ENCODE peak calls at places on chromosomes 11 and 22, in ten cellular contexts. P is KBM-7; N is progenitor cell of endocrine pancreas; A is aorta; V is stimulated activated CD4-positive, alpha-beta T cell treated with anti-CD3 and anti-CD28 coated beads, Interleukin-12 subunit alpha, Interleukin-12 subunit beta, amount 100 ng/mL, for 4 hours; I is tibial artery; W is epithelial cell of esophagus; Y is NCI-H1105; X is nucleus accumbens; T is CD8-positive, alpha-beta T cell. D is an unnamed sample.

GRCh38 chr11:24651873-24652272 is 155.0 kb downstream of the LUZP2 start:
- DNase-seq in A (no peak), P (no peak), T (no peak), I (no peak), N (no peak), X (no peak), Y (no peak), V (no peak), W (no peak), D (no peak)

GRCh38 chr11:76323804-76324203 is 57.1 kb downstream of the THAP12 start:
- DNase-seq in A (no peak), X (no peak), Y (no peak), T (no peak), I (no peak), V (no peak), W (no peak), P (no peak), N (no peak), D (no peak)

GRCh38 chr11:2687782-2688191 is 12.0 kb downstream of the KCNQ1OT1 start:
- DNase-seq in I (peak), T (no peak), W (no peak), A (peak), P (no peak), V (no peak), X (no peak), Y (no peak), N (no peak), D (no peak)

GRCh38 chr11:27462543-27462942 is 10.0 kb downstream of the LGR4 start:
- DNase-seq in X (no peak), N (no peak), W (peak), A (no peak), Y (no peak), P (no peak), V (no peak), I (no peak), T (no peak), D (no peak)

GRCh38 chr11:88059326-88059725 is 115.9 kb downstream of the RAB38 start:
- DNase-seq in V (no peak), N (no peak), X (no peak), Y (no peak), P (no peak), W (no peak), T (no peak), A (no peak), I (no peak), D (no peak)

GRCh38 chr11:134843020-134843419 is 431.0 kb upstream of the B3GAT1 start:
- DNase-seq in T (no peak), N (no peak), X (no peak), V (no peak), Y (no peak), P (no peak), A (no peak), I (no peak), W (no peak), D (no peak)

GRCh38 chr11:120128392-120129172 is 9.3 kb downstream of the TRIM29 start:
- DNase-seq in T (no peak), Y (peak), X (no peak), A (peak), N (no peak), W (peak), V (no peak), I (peak), P (no peak), D (no peak)

GRCh38 chr22:27918351-27919221 is 470 bp downstream of the PITPNB start:
- DNase-seq in A (peak), T (peak), X (peak), V (peak), W (peak), N (peak), I (peak), Y (peak), P (peak), D (peak)

GRCh38 chr22:41288245-41288946 is 2.4 kb upstream of the RANGAP1 start:
- DNase-seq in A (no peak), T (no peak), P (no peak), X (no peak), V (no peak), I (no peak), N (no peak), W (peak), Y (no peak), D (no peak)

GRCh38 chr11:76803811-76804600 is 20.9 kb downstream of the TSKU start:
- DNase-seq in T (no peak), P (no peak), I (peak), W (no peak), A (no peak), V (peak), N (no peak), X (no peak), Y (no peak), D (peak)

GRCh38 chr11:24496728-24497396 is at the start of gene LUZP2:
- DNase-seq in I (peak), N (peak), V (no peak), Y (peak), X (no peak), P (no peak), A (no peak), W (peak), T (no peak), D (no peak)

GRCh38 chr22:33474587-33474986 is 416.4 kb upstream of the SYN3 start:
- DNase-seq in A (no peak), Y (no peak), T (no peak), V (no peak), I (no peak), X (no peak), N (no peak), W (no peak), P (no peak), D (no peak)

GRCh38 chr11:78138281-78138680 is 1.1 kb downstream of the ALG8 start:
- DNase-seq in X (no peak), P (peak), T (no peak), Y (no peak), A (no peak), I (no peak), W (peak), N (no peak), V (no peak), D (no peak)

GRCh38 chr11:103988595-103988969 is 47.9 kb upstream of the DDI1 start:
- DNase-seq in A (no peak), W (peak), Y (no peak), X (no peak), T (no peak), I (no peak), V (no peak), P (no peak), N (no peak), D (no peak)

GRCh38 chr11:64998690-64999431 is 2.1 kb upstream of the BATF2 start:
- DNase-seq in W (no peak), T (no peak), P (no peak), N (no peak), Y (no peak), A (no peak), V (no peak), X (no peak), I (no peak), D (no peak)

GRCh38 chr11:79244175-79244804 is 196.5 kb downstream of the TENM4 start:
- DNase-seq in Y (no peak), I (peak), P (no peak), X (no peak), W (peak), V (no peak), N (no peak), A (no peak), T (no peak), D (no peak)

GRCh38 chr11:110720646-110721283 is 8.5 kb upstream of the ARHGAP20 start:
- DNase-seq in A (no peak), Y (no peak), T (no peak), I (no peak), X (no peak), N (no peak), V (no peak), W (peak), P (no peak), D (no peak)

GRCh38 chr11:72591785-72592490 is 82.3 kb downstream of the PDE2A start:
- DNase-seq in I (no peak), Y (peak), V (no peak), P (no peak), X (peak), W (no peak), N (no peak), T (peak), A (no peak), D (no peak)

GRCh38 chr22:36538529-36538928 is 9.6 kb upstream of the EIF3D start:
- DNase-seq in Y (no peak), V (no peak), X (no peak), A (no peak), P (no peak), T (no peak), I (no peak), W (no peak), N (no peak), D (no peak)

GRCh38 chr22:49918911-49919881 is 762 bp downstream of the CRELD2 start:
- DNase-seq in P (no peak), X (no peak), T (no peak), A (no peak), N (no peak), V (no peak), W (no peak), I (no peak), Y (no peak), D (no peak)

GRCh38 chr11:18706330-18707243 is 8.0 kb downstream of the TMEM86A start:
- DNase-seq in Y (peak), X (peak), I (peak), V (peak), A (peak), W (peak), P (no peak), T (peak), N (no peak), D (peak)

GRCh38 chr22:30902496-30903357 is 65.8 kb downstream of the MORC2 start:
- DNase-seq in W (no peak), T (no peak), P (peak), N (no peak), Y (no peak), I (no peak), A (no peak), V (no peak), X (no peak), D (no peak)

GRCh38 chr11:96103102-96103501 is 179.2 kb upstream of the MTMR2 start:
- DNase-seq in Y (no peak), X (no peak), W (no peak), V (no peak), A (no peak), P (no peak), I (no peak), N (no peak), T (no peak), D (no peak)

GRCh38 chr11:64207247-64208085 is 945 bp downstream of the FERMT3 start:
- DNase-seq in V (peak), P (peak), T (peak), W (no peak), X (peak), I (peak), Y (no peak), N (no peak), A (peak), D (peak)

GRCh38 chr22:37912171-37912570 is 6.1 kb downstream of the MICALL1 start:
- DNase-seq in T (no peak), A (no peak), P (no peak), I (no peak), Y (no peak), W (no peak), V (no peak), N (no peak), X (no peak), D (no peak)

GRCh38 chr11:65489706-65490310 is 9.0 kb upstream of the MALAT1 start:
- DNase-seq in A (peak), V (no peak), Y (no peak), T (no peak), N (no peak), P (no peak), I (peak), W (no peak), X (no peak), D (no peak)

GRCh38 chr22:24969588-24970301 is 17.2 kb downstream of the KIAA1671 start:
- DNase-seq in P (no peak), A (peak), T (no peak), Y (no peak), I (peak), W (no peak), N (no peak), V (no peak), X (no peak), D (no peak)

GRCh38 chr22:23774922-23775436 is 2.3 kb downstream of the MMP11 start:
- DNase-seq in X (no peak), N (no peak), I (no peak), V (no peak), W (no peak), A (no peak), Y (no peak), P (no peak), T (no peak), D (no peak)

GRCh38 chr11:134398079-134398444 is 14.0 kb downstream of the B3GAT1 start:
- DNase-seq in P (no peak), T (no peak), Y (no peak), V (no peak), N (no peak), X (peak), I (no peak), W (no peak), A (no peak), D (no peak)

GRCh38 chr22:39362932-39363331 is 13.1 kb downstream of the SYNGR1 start:
- DNase-seq in Y (no peak), P (no peak), N (no peak), A (no peak), I (no peak), W (no peak), V (no peak), T (no peak), X (no peak), D (no peak)

GRCh38 chr11:3140291-3140603 is 24.9 kb downstream of the OSBPL5 start:
- DNase-seq in W (no peak), A (no peak), V (no peak), N (no peak), I (no peak), Y (no peak), P (no peak), T (no peak), X (no peak), D (no peak)

GRCh38 chr11:44744160-44744559 is 17.4 kb downstream of the TSPAN18 start:
- DNase-seq in I (no peak), W (no peak), V (no peak), Y (no peak), X (no peak), T (no peak), A (no peak), P (no peak), N (no peak), D (no peak)

GRCh38 chr11:62880803-62881578 is at the start of gene SLC3A2:
- DNase-seq in X (peak), V (peak), I (peak), A (peak), T (peak), P (peak), N (peak), W (peak), Y (peak), D (peak)

GRCh38 chr22:44729391-44730012 is 22.9 kb upstream of the ARHGAP8 start:
- DNase-seq in T (no peak), I (no peak), Y (no peak), W (no peak), P (no peak), A (no peak), X (peak), V (no peak), N (no peak), D (no peak)

GRCh38 chr22:37273126-37273845 is 9.0 kb upstream of the CYTH4 start:
- DNase-seq in W (no peak), Y (no peak), I (no peak), A (peak), T (no peak), X (no peak), V (no peak), P (no peak), N (no peak), D (no peak)